ENCODE peak calls at places on chromosome 12, in eight cellular contexts. One of them, this sample, is unnamed. For H3K27me3, the result is how much of the 10 kb centered on the place peaks cover.

GRCh38 chr12:13165578-13166120 is 30.9 kb upstream of the EMP1 start:
- DNase-seq in tibial nerve: no peak
- DNase-seq in stomach: peak
- DNase-seq in adipocyte: peak
- DNase-seq in transverse colon: peak
- DNase-seq in cardiac muscle cell: no peak
- DNase-seq in adrenal gland: peak
- DNase-seq in GM23338: no peak
- DNase-seq in this sample: peak

GRCh38 chr12:30752255-30752654 is 2.5 kb downstream of the CAPRIN2 start:
- DNase-seq in transverse colon: no peak
- DNase-seq in adipocyte: no peak
- DNase-seq in adrenal gland: no peak
- DNase-seq in cardiac muscle cell: no peak
- DNase-seq in stomach: no peak
- DNase-seq in tibial nerve: no peak
- DNase-seq in GM23338: no peak
- DNase-seq in this sample: no peak

GRCh38 chr12:91098942-91099341 is 12.4 kb downstream of the LUM start:
- DNase-seq in transverse colon: no peak
- DNase-seq in adipocyte: peak
- DNase-seq in adrenal gland: no peak
- DNase-seq in tibial nerve: no peak
- DNase-seq in stomach: no peak
- DNase-seq in GM23338: no peak
- DNase-seq in cardiac muscle cell: no peak
- DNase-seq in this sample: no peak

GRCh38 chr12:106118-106561 is 39.6 kb downstream of the IQSEC3 start:
- DNase-seq in tibial nerve: no peak
- DNase-seq in transverse colon: peak
- DNase-seq in stomach: no peak
- DNase-seq in cardiac muscle cell: no peak
- DNase-seq in adrenal gland: no peak
- DNase-seq in adipocyte: no peak
- DNase-seq in GM23338: peak
- DNase-seq in this sample: no peak

GRCh38 chr12:105013892-105014291 is 27.8 kb downstream of the NOPCHAP1 start:
- DNase-seq in adipocyte: no peak
- DNase-seq in GM23338: no peak
- DNase-seq in cardiac muscle cell: no peak
- DNase-seq in stomach: no peak
- DNase-seq in tibial nerve: no peak
- DNase-seq in adrenal gland: no peak
- DNase-seq in transverse colon: no peak
- DNase-seq in this sample: no peak

GRCh38 chr12:66768293-66768692 is 89.4 kb upstream of the GRIP1 start:
- DNase-seq in stomach: no peak
- DNase-seq in adrenal gland: no peak
- DNase-seq in adipocyte: no peak
- DNase-seq in transverse colon: peak
- DNase-seq in cardiac muscle cell: no peak
- DNase-seq in tibial nerve: no peak
- DNase-seq in GM23338: no peak
- DNase-seq in this sample: no peak

GRCh38 chr12:1003600-1004271 is 12.7 kb downstream of the ERC1 start:
- DNase-seq in tibial nerve: no peak
- DNase-seq in adipocyte: no peak
- DNase-seq in transverse colon: no peak
- DNase-seq in GM23338: no peak
- DNase-seq in stomach: no peak
- DNase-seq in cardiac muscle cell: peak
- DNase-seq in adrenal gland: no peak
- DNase-seq in this sample: no peak

GRCh38 chr12:60710246-60710645 is 1114.4 kb downstream of the SLC16A7 start:
- DNase-seq in adipocyte: no peak
- DNase-seq in stomach: peak
- DNase-seq in cardiac muscle cell: no peak
- DNase-seq in GM23338: no peak
- DNase-seq in tibial nerve: no peak
- DNase-seq in transverse colon: no peak
- DNase-seq in adrenal gland: no peak
- DNase-seq in this sample: no peak

GRCh38 chr12:10753066-10753465 is 29.9 kb upstream of the YBX3 start:
- DNase-seq in GM23338: no peak
- DNase-seq in adrenal gland: peak
- DNase-seq in adipocyte: peak
- DNase-seq in cardiac muscle cell: no peak
- DNase-seq in transverse colon: no peak
- DNase-seq in stomach: no peak
- DNase-seq in tibial nerve: no peak
- DNase-seq in this sample: no peak

GRCh38 chr12:95318071-95318545 is 100.5 kb downstream of the VEZT start:
- DNase-seq in cardiac muscle cell: no peak
- DNase-seq in GM23338: no peak
- DNase-seq in tibial nerve: no peak
- DNase-seq in transverse colon: no peak
- DNase-seq in adipocyte: peak
- DNase-seq in stomach: no peak
- DNase-seq in adrenal gland: no peak
- DNase-seq in this sample: no peak

GRCh38 chr12:65460076-65460475 is 181.6 kb downstream of the MSRB3 start:
- DNase-seq in GM23338: peak
- DNase-seq in adrenal gland: no peak
- DNase-seq in stomach: no peak
- DNase-seq in adipocyte: no peak
- DNase-seq in cardiac muscle cell: no peak
- DNase-seq in tibial nerve: no peak
- DNase-seq in transverse colon: no peak
- DNase-seq in this sample: no peak

GRCh38 chr12:130787041-130787440 is 52.0 kb downstream of the STX2 start:
- DNase-seq in transverse colon: no peak
- DNase-seq in adipocyte: no peak
- DNase-seq in stomach: no peak
- DNase-seq in GM23338: no peak
- DNase-seq in cardiac muscle cell: no peak
- DNase-seq in adrenal gland: no peak
- DNase-seq in tibial nerve: no peak
- DNase-seq in this sample: no peak

GRCh38 chr12:25585021-25585523 is 32.0 kb upstream of the LMNTD1 start:
- DNase-seq in adipocyte: peak
- DNase-seq in tibial nerve: peak
- DNase-seq in cardiac muscle cell: no peak
- DNase-seq in transverse colon: no peak
- DNase-seq in adrenal gland: peak
- DNase-seq in stomach: no peak
- DNase-seq in GM23338: no peak
- DNase-seq in this sample: no peak

GRCh38 chr12:7131502-7131866 is 1.3 kb downstream of the CLSTN3 start:
- DNase-seq in transverse colon: no peak
- DNase-seq in cardiac muscle cell: no peak
- DNase-seq in tibial nerve: no peak
- DNase-seq in adipocyte: no peak
- DNase-seq in GM23338: peak
- DNase-seq in stomach: no peak
- DNase-seq in adrenal gland: no peak
- DNase-seq in this sample: no peak

GRCh38 chr12:82407481-82407880 is 49.2 kb downstream of the METTL25 start:
- DNase-seq in stomach: no peak
- DNase-seq in adipocyte: peak
- DNase-seq in transverse colon: no peak
- DNase-seq in cardiac muscle cell: no peak
- DNase-seq in adrenal gland: no peak
- DNase-seq in GM23338: no peak
- DNase-seq in tibial nerve: no peak
- DNase-seq in this sample: no peak

GRCh38 chr12:23185346-23185745 is 560.4 kb downstream of the ETNK1 start:
- DNase-seq in tibial nerve: no peak
- DNase-seq in cardiac muscle cell: no peak
- DNase-seq in GM23338: no peak
- DNase-seq in stomach: no peak
- DNase-seq in transverse colon: no peak
- DNase-seq in adrenal gland: no peak
- DNase-seq in adipocyte: no peak
- DNase-seq in this sample: no peak

GRCh38 chr12:128259556-128260070 is 7.4 kb upstream of the TMEM132C start:
- DNase-seq in adipocyte: peak
- DNase-seq in tibial nerve: no peak
- DNase-seq in GM23338: peak
- DNase-seq in stomach: no peak
- DNase-seq in transverse colon: no peak
- DNase-seq in adrenal gland: no peak
- DNase-seq in cardiac muscle cell: peak
- DNase-seq in this sample: no peak

GRCh38 chr12:50505945-50506344 is 1.2 kb downstream of the DIP2B start:
- DNase-seq in transverse colon: peak
- DNase-seq in adrenal gland: no peak
- DNase-seq in stomach: no peak
- DNase-seq in GM23338: no peak
- DNase-seq in cardiac muscle cell: no peak
- DNase-seq in adipocyte: peak
- DNase-seq in tibial nerve: peak
- DNase-seq in this sample: no peak

GRCh38 chr12:111030800-111031199 is 110.4 kb upstream of the MYL2 start:
- DNase-seq in adrenal gland: no peak
- DNase-seq in tibial nerve: no peak
- DNase-seq in cardiac muscle cell: no peak
- DNase-seq in adipocyte: no peak
- DNase-seq in GM23338: no peak
- DNase-seq in transverse colon: no peak
- DNase-seq in stomach: no peak
- DNase-seq in this sample: no peak
- H3K27me3 ChIP-seq in adrenal gland: under half
- H3K27me3 ChIP-seq in tibial nerve: under half
- H3K27me3 ChIP-seq in cardiac muscle cell: under half
- H3K27me3 ChIP-seq in adipocyte: half or more
- H3K27me3 ChIP-seq in GM23338: under half
- H3K27me3 ChIP-seq in transverse colon: half or more
- H3K27me3 ChIP-seq in stomach: under half
- H3K27me3 ChIP-seq in this sample: under half

GRCh38 chr12:102966200-102966941 is 8.9 kb downstream of the ASCL1 start:
- DNase-seq in stomach: no peak
- DNase-seq in transverse colon: no peak
- DNase-seq in tibial nerve: no peak
- DNase-seq in adipocyte: no peak
- DNase-seq in adrenal gland: no peak
- DNase-seq in cardiac muscle cell: no peak
- DNase-seq in GM23338: no peak
- DNase-seq in this sample: no peak
- H3K27me3 ChIP-seq in stomach: under half
- H3K27me3 ChIP-seq in transverse colon: half or more
- H3K27me3 ChIP-seq in tibial nerve: under half
- H3K27me3 ChIP-seq in adipocyte: half or more
- H3K27me3 ChIP-seq in adrenal gland: under half
- H3K27me3 ChIP-seq in cardiac muscle cell: half or more
- H3K27me3 ChIP-seq in GM23338: half or more
- H3K27me3 ChIP-seq in this sample: under half

GRCh38 chr12:54195736-54196347 is 7.1 kb upstream of the SMUG1 start:
- DNase-seq in transverse colon: no peak
- DNase-seq in tibial nerve: no peak
- DNase-seq in stomach: no peak
- DNase-seq in adrenal gland: no peak
- DNase-seq in adipocyte: peak
- DNase-seq in GM23338: no peak
- DNase-seq in cardiac muscle cell: no peak
- DNase-seq in this sample: no peak

GRCh38 chr12:54195080-54195479 is 6.3 kb upstream of the SMUG1 start:
- DNase-seq in stomach: no peak
- DNase-seq in adrenal gland: no peak
- DNase-seq in tibial nerve: no peak
- DNase-seq in cardiac muscle cell: no peak
- DNase-seq in adipocyte: no peak
- DNase-seq in transverse colon: no peak
- DNase-seq in GM23338: no peak
- DNase-seq in this sample: no peak

GRCh38 chr12:54191126-54191525 is 2.3 kb upstream of the SMUG1 start:
- DNase-seq in adrenal gland: no peak
- DNase-seq in cardiac muscle cell: no peak
- DNase-seq in transverse colon: no peak
- DNase-seq in tibial nerve: no peak
- DNase-seq in stomach: no peak
- DNase-seq in GM23338: no peak
- DNase-seq in adipocyte: no peak
- DNase-seq in this sample: no peak

GRCh38 chr12:54191550-54192022 is 2.8 kb upstream of the SMUG1 start:
- DNase-seq in stomach: peak
- DNase-seq in transverse colon: peak
- DNase-seq in GM23338: peak
- DNase-seq in adrenal gland: peak
- DNase-seq in tibial nerve: peak
- DNase-seq in adipocyte: peak
- DNase-seq in cardiac muscle cell: peak
- DNase-seq in this sample: peak

DNA sequence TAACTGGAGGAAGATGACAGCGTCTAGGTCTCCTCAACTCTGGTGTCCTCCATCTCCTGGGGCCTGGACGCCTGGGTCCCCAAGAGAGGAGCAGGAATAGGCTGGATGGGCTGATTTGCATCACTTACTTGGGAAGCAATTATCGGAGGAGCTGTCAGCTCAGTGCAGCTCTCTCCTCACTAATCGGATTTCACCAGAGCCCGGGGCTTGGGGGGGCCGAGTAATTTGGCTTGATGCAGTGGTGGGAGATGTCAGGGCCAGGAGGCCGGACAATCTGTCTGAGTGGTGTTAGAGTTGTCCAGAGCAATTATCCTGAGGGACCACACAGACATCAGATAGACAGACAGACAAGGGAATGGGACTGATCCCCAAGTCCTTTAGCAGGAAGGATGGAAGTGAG is 4.7 kb upstream of the SMUG1 start:
- DNase-seq in adipocyte: no peak
- DNase-seq in adrenal gland: no peak
- DNase-seq in cardiac muscle cell: no peak
- DNase-seq in stomach: no peak
- DNase-seq in GM23338: no peak
- DNase-seq in transverse colon: no peak
- DNase-seq in tibial nerve: no peak
- DNase-seq in this sample: no peak
- H3K27me3 ChIP-seq in adipocyte: under half
- H3K27me3 ChIP-seq in adrenal gland: under half
- H3K27me3 ChIP-seq in cardiac muscle cell: half or more
- H3K27me3 ChIP-seq in stomach: under half
- H3K27me3 ChIP-seq in GM23338: half or more
- H3K27me3 ChIP-seq in transverse colon: half or more
- H3K27me3 ChIP-seq in tibial nerve: under half
- H3K27me3 ChIP-seq in this sample: under half

DNA sequence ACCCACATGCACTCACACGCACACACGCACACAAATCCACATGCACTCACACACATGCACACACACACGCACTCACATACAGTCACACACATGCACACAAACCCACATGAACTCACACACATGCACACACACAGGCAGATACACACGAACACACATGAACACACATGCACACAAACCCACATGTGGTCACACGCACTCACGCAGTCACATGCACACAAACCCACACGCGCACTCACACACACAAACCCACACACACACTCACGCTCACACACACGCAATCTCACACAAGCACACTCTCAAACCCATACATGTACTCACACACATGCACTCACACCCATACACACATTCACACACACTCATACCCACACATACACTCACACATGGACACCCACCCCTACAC is 61.5 kb downstream of the GALNT9 start:
- DNase-seq in stomach: no peak
- DNase-seq in tibial nerve: no peak
- DNase-seq in transverse colon: no peak
- DNase-seq in cardiac muscle cell: no peak
- DNase-seq in adrenal gland: no peak
- DNase-seq in adipocyte: no peak
- DNase-seq in GM23338: no peak
- DNase-seq in this sample: no peak
- H3K27me3 ChIP-seq in stomach: under half
- H3K27me3 ChIP-seq in tibial nerve: under half
- H3K27me3 ChIP-seq in transverse colon: under half
- H3K27me3 ChIP-seq in cardiac muscle cell: under half
- H3K27me3 ChIP-seq in adrenal gland: under half
- H3K27me3 ChIP-seq in adipocyte: half or more
- H3K27me3 ChIP-seq in GM23338: under half
- H3K27me3 ChIP-seq in this sample: under half

This sample was measured in CD8-positive, alpha-beta memory T cell.